ENCODE peak calls at places on chromosome 1, in five cellular contexts. G is activated effector memory CD4-positive, alpha-beta T cell treated with Interleukin-2 at 50 U/mL for 16 hours; N is activated CD4-positive, alpha-beta T cell treated with anti-CD3 and anti-CD28 coated beads for 4 hours; E is Calu3; C is kidney tubule cell. Z is an unnamed sample.

GRCh38 chr1:153612111-153612754 is 704 bp downstream of the S100A16 start:
- DNase-seq in C (peak), G (no peak), E (no peak), N (no peak), Z (no peak)

GRCh38 chr1:201383647-201384405 is 6.3 kb upstream of the TNNT2 start:
- DNase-seq in N (no peak), G (no peak), C (peak), E (no peak), Z (no peak)

GRCh38 chr1:43444827-43445225 is 8.9 kb downstream of the HYI start:
- DNase-seq in E (no peak), N (no peak), G (no peak), C (no peak), Z (no peak)

GRCh38 chr1:60049188-60049587 is 24.4 kb downstream of the C1orf87 start:
- DNase-seq in C (no peak), N (no peak), E (no peak), G (no peak), Z (no peak)

GRCh38 chr1:115302390-115302961 is 35.6 kb downstream of the NGF start:
- DNase-seq in G (no peak), N (no peak), E (no peak), C (peak), Z (no peak)

GRCh38 chr1:100616121-100616621 is 78.2 kb downstream of the GPR88 start:
- DNase-seq in G (no peak), C (peak), E (no peak), N (no peak), Z (no peak)

GRCh38 chr1:36807262-36807661 is 227.1 kb downstream of the GRIK3 start:
- DNase-seq in C (no peak), N (no peak), E (no peak), G (no peak), Z (no peak)

GRCh38 chr1:61337037-61337436 is 254.7 kb downstream of the NFIA start:
- DNase-seq in G (no peak), E (no peak), C (no peak), N (no peak), Z (no peak)

GRCh38 chr1:84412316-84412942 is 14.1 kb downstream of the DNASE2B start:
- DNase-seq in C (no peak), G (no peak), E (no peak), N (no peak), Z (no peak)

GRCh38 chr1:26827663-26828062 is 1.2 kb downstream of the ZDHHC18 start:
- DNase-seq in N (no peak), G (no peak), E (no peak), C (no peak), Z (no peak)

GRCh38 chr1:216425577-216425976 is 2.3 kb upstream of the USH2A start:
- DNase-seq in E (no peak), G (no peak), N (no peak), C (no peak), Z (no peak)

GRCh38 chr1:175757381-175758015 is 14.1 kb upstream of the TNR start:
- DNase-seq in N (no peak), C (peak), G (no peak), E (peak), Z (peak)

GRCh38 chr1:26277719-26278118 is 2.2 kb upstream of the SH3BGRL3 start:
- DNase-seq in C (no peak), N (no peak), E (no peak), G (no peak), Z (no peak)

GRCh38 chr1:109242387-109242786 is 7.0 kb upstream of the CELSR2 start:
- DNase-seq in N (no peak), G (no peak), E (no peak), C (no peak), Z (no peak)

GRCh38 chr1:231919269-231919886 is 292.8 kb downstream of the DISC1 start:
- DNase-seq in E (no peak), C (no peak), G (no peak), N (no peak), Z (no peak)

Z was measured in activated CD8-positive, alpha-beta T cell treated with anti-CD3 and anti-CD28 coated beads for 36 hours.